ENCODE peak calls at places on chromosomes 13 and 19, in six cellular contexts. F is transverse colon, C is fibroblast of lung, K is lower lobe of right lung, A is mammary epithelial cell, L is pancreas. B is an unnamed sample.

GRCh38 chr13:35930665-35931631 is 200.2 kb downstream of the DCLK1 start:
- DNase-seq in F (no peak), C (no peak), K (no peak), A (peak; percentile 8), L (no peak), B (no peak)

GRCh38 chr13:44796597-44797517 is 192.4 kb downstream of the NUFIP1 start:
- DNase-seq in F (no peak), C (no peak), K (no peak), A (no peak), L (no peak), B (no peak)

GRCh38 chr19:45103625-45104319 is 10.8 kb downstream of the PPP1R37 start:
- DNase-seq in F (no peak), C (no peak), K (no peak), A (no peak), L (no peak), B (no peak)

GRCh38 chr19:2627319-2627829 is 75.1 kb downstream of the GNG7 start:
- DNase-seq in F (peak; percentile 69), C (peak; percentile 97), K (peak; percentile 78), A (peak; percentile 99), L (peak; percentile 90), B (peak; percentile 97)

GRCh38 chr19:19599190-19599535 is 19.3 kb downstream of the PBX4 start:
- DNase-seq in F (no peak), C (no peak), K (no peak), A (no peak), L (no peak), B (no peak)

GRCh38 chr19:6196361-6196760 is 60.9 kb downstream of the ACSBG2 start:
- DNase-seq in F (no peak), C (no peak), K (no peak), A (no peak), L (no peak), B (no peak)

GRCh38 chr13:110132178-110132975 is 174.6 kb downstream of the COL4A1 start:
- DNase-seq in F (no peak), C (no peak), K (no peak), A (no peak), L (no peak), B (no peak)

GRCh38 chr13:83515267-83515666 is 367.0 kb downstream of the SLITRK1 start:
- DNase-seq in F (no peak), C (peak; percentile 69), K (no peak), A (peak; percentile 73), L (no peak), B (no peak)

GRCh38 chr19:51359294-51359693 is 6.9 kb downstream of the ETFB start:
- DNase-seq in F (no peak), C (peak; percentile 92), K (no peak), A (peak; percentile 85), L (no peak), B (peak; percentile 73)

GRCh38 chr13:90800082-90800746 is 547.3 kb upstream of the MIR17HG start:
- DNase-seq in F (peak; percentile 25), C (peak; percentile 8), K (peak; percentile 61), A (no peak), L (peak; percentile 25), B (no peak)

GRCh38 chr19:28466107-28467045 is 746.6 kb downstream of the UQCRFS1 start:
- DNase-seq in F (peak; percentile 72), C (peak; percentile 51), K (peak; percentile 69), A (peak; percentile 35), L (peak; percentile 68), B (no peak)

GRCh38 chr13:44719857-44720671 is 143.9 kb upstream of the TSC22D1 start:
- DNase-seq in F (no peak), C (peak; percentile 80), K (no peak), A (no peak), L (no peak), B (no peak)

GRCh38 chr13:49997935-49998334 is 1.1 kb downstream of the TRIM13 start:
- DNase-seq in F (no peak), C (peak; percentile 22), K (no peak), A (no peak), L (no peak), B (no peak)
- H3K27ac ChIP-seq in F (peak overlapping the region; percentile 99), C (peak overlapping the region; percentile 97), K (peak overlapping the region; percentile 97), A (peak overlapping the region; percentile 73), L (peak overlapping the region; percentile 97), B (peak overlapping the region; percentile 90)

GRCh38 chr19:11248852-11249251 is 9.4 kb downstream of the ANGPTL8 start:
- DNase-seq in F (no peak), C (no peak), K (no peak), A (no peak), L (no peak), B (no peak)
- H3K27ac ChIP-seq in F (no peak overlapping the region), C (no peak overlapping the region), K (no peak overlapping the region), A (no peak overlapping the region), L (no peak overlapping the region), B (no peak overlapping the region)

DNA sequence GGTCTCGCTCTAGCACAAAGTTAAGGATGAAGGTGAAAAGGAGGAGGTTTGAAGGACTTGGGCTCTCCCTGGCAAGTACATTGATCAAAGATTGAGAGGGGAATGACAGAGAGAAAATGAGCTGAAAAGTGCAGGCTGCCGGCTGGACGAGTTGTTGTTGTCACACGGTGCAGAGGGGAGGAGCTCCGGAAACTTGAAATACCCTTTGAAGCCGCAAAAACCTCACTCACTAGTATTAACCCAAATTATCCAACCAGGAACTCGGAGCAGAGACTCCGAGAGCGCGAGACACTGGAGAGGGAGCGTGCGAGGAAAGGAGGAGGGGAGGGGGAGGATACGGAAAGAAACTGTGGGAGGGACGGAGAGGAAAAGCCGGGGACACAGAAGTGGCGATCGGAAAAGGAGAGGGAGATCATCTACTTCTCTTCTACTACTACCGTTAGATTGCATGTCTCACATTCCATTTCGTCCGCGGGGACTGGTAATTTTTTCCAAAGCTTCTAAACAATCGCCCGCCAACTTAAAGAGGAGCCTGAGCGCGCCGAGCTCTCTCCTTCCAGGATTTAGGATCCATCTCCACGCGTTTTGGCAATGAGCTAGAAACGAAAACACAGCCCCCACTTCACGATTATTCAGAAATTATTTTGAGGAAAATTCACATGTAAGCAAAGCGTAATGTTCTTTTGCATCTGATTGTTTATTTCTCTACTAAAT is at the start of gene DACH1:
- DNase-seq in F (peak; percentile 71), C (peak; percentile 83), K (peak; percentile 49), A (peak; percentile 23), L (peak; percentile 41), B (no peak)
- H3K27ac ChIP-seq in F (peak within 1 kb of the TSS; percentile 84), C (no peak within 1 kb of the TSS), K (peak within 1 kb of the TSS; percentile 85), A (no peak within 1 kb of the TSS), L (peak within 1 kb of the TSS; percentile 58), B (no peak within 1 kb of the TSS)

DNA sequence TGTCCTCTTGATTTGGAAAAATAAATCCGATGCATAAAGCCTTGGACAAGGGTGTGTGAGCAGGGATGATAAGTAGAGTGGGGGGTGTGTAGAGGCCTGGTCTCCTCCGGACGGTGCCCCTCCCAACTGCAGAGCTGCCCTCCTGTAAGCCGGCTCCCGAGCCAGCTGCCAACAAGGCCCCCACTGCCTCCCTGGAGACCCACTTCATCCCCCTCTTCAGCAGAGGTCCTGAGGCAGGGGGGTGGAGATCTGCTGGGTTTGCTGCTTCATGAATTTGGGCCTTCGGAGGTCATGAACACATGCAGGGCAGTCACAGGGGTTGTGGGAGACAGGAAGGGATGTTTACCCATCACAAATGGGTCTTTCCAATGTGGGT is 84.1 kb downstream of the SLC7A1 start:
- DNase-seq in F (no peak), C (no peak), K (no peak), A (no peak), L (no peak), B (no peak)
- H3K27ac ChIP-seq in F (no peak overlapping the region), C (no peak overlapping the region), K (no peak overlapping the region), A (no peak overlapping the region), L (no peak overlapping the region), B (no peak overlapping the region)

DNA sequence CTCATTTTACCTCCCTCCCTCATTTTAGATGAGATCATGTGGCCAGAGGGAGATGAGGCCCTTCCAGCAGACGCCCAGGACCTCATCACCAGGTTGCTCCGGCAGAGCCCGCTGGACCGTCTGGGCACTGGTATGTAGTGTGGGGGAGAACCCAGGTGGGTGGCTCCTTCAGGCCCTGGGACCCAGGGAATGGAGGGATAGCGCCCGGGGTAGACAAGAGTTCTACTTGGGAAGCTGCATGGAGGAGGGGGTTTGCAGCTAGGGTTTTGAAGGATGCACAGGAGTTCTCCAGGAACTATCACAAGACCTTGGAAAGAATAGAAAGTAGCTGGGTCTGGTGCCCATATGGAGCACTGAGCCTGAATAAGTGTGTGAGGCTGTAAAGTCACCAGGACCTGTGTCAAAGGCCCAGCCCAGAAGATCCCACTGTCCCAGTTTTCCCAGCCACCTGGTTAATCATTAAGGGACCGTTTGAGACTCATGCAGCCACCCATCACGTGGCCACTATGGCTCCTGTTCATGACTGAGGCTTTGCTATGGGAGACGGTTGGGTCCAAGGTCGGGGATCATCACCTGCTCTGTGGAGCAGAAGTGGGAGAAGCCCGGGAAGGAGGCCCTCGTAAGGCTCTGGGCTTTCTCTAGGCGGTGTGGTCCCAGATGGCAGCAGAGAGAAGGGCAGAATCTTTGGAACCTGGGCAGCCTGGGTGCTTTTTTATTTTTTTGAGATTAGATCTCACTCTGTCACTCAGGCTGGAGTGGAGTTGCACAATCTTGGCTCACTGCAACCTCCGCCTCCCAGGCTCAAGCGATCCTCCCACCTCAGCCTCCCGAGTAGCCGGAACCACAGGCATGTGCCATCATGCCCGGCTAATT is 17.0 kb upstream of the PIK3R2 start:
- DNase-seq in F (peak; percentile 79), C (no peak), K (no peak), A (no peak), L (peak; percentile 67), B (no peak)
- H3K27ac ChIP-seq in F (peak overlapping the region; percentile 60), C (no peak overlapping the region), K (no peak overlapping the region), A (no peak overlapping the region), L (peak overlapping the region; percentile 12), B (no peak overlapping the region)

GRCh38 chr13:42333613-42334328 is 61.8 kb downstream of the AKAP11 start:
- DNase-seq in F (no peak), C (peak; percentile 71), K (no peak), A (peak; percentile 17), L (no peak), B (no peak)
- H3K27ac ChIP-seq in F (no peak overlapping the region), C (no peak overlapping the region), K (no peak overlapping the region), A (no peak overlapping the region), L (no peak overlapping the region), B (no peak overlapping the region)

B was measured in epithelial cell of prostate.